ENCODE peak calls at places on chromosomes 12 and 14, in nine cellular contexts. G, N, R, V, Y, C, K, D and E are unnamed samples.

GRCh38 chr14:68975667-68976066 is 3.4 kb downstream of the ACTN1 start:
- DNase-seq in Y (no peak), R (no peak), C (no peak), D (no peak), N (no peak), K (no peak), V (no peak), G (no peak), E (no peak)

GRCh38 chr14:63902375-63902976 is 49.7 kb downstream of the SYNE2 start:
- DNase-seq in C (no peak), V (no peak), G (no peak), D (no peak), R (no peak), N (no peak), K (no peak), Y (no peak), E (no peak)

GRCh38 chr14:94769413-94770250 is at the start of gene GSC:
- DNase-seq in G (peak), D (no peak), V (peak), N (no peak), K (no peak), Y (no peak), C (no peak), R (no peak), E (no peak)

GRCh38 chr12:57481671-57482070 is 2.0 kb upstream of the ARHGAP9 start:
- DNase-seq in R (no peak), G (no peak), C (no peak), Y (no peak), N (no peak), V (no peak), K (no peak), D (no peak), E (no peak)

GRCh38 chr14:68757618-68758081 is 35.2 kb downstream of the ZFP36L1 start:
- DNase-seq in D (no peak), C (no peak), N (no peak), G (no peak), V (peak), R (no peak), Y (no peak), K (no peak), E (peak)

GRCh38 chr12:98863167-98863566 is 218.1 kb downstream of the APAF1 start:
- DNase-seq in C (no peak), N (no peak), D (no peak), Y (no peak), G (no peak), V (no peak), K (no peak), R (no peak), E (no peak)

GRCh38 chr14:71206766-71207371 is 299.6 kb downstream of the PCNX1 start:
- DNase-seq in D (no peak), G (peak), V (peak), Y (peak), C (no peak), N (peak), R (no peak), K (no peak), E (no peak)

GRCh38 chr12:115023279-115023678 is 339.3 kb upstream of the TBX3 start:
- DNase-seq in R (no peak), G (peak), V (peak), D (no peak), N (no peak), Y (peak), C (no peak), K (no peak), E (no peak)

GRCh38 chr12:1205512-1206060 is 214.6 kb downstream of the ERC1 start:
- DNase-seq in Y (no peak), C (no peak), K (no peak), N (no peak), G (no peak), V (no peak), D (no peak), R (no peak), E (no peak)

GRCh38 chr12:75656650-75657049 is 145.2 kb upstream of the KRR1 start:
- DNase-seq in Y (no peak), D (no peak), K (no peak), V (no peak), G (no peak), N (no peak), C (no peak), R (no peak), E (no peak)

GRCh38 chr12:90543841-90544240 is 411.1 kb downstream of the CCER1 start:
- DNase-seq in K (no peak), N (no peak), C (no peak), V (no peak), D (no peak), G (no peak), R (no peak), Y (no peak), E (no peak)

GRCh38 chr14:73753887-73754880 is 40.0 kb upstream of the PNMA1 start:
- DNase-seq in G (no peak), V (no peak), D (peak), N (peak), Y (peak), K (no peak), C (no peak), R (no peak), E (peak)

GRCh38 chr12:106135781-106136180 is 3.0 kb downstream of the NUAK1 start:
- DNase-seq in N (no peak), C (no peak), R (no peak), D (no peak), K (no peak), V (no peak), Y (no peak), G (no peak), E (no peak)